ENCODE peak calls at places on chromosomes 6 and 20, in eight cellular contexts. B, L, A, U, I, O, J and F are unnamed samples.

GRCh38 chr20:20139403-20139802 is 87.1 kb downstream of the CFAP61 start:
- DNase-seq in B (no peak), L (no peak), A (no peak), U (no peak), I (no peak), O (no peak), J (no peak), F (no peak)

GRCh38 chr6:166750125-166750793 is 123.2 kb upstream of the RPS6KA2 start:
- DNase-seq in B (no peak), L (no peak), A (no peak), U (no peak), I (no peak), O (no peak), J (no peak), F (no peak)

GRCh38 chr6:71134929-71135642 is 153.5 kb upstream of the OGFRL1 start:
- DNase-seq in B (no peak), L (peak), A (no peak), U (no peak), I (no peak), O (no peak), J (no peak), F (no peak)

GRCh38 chr20:47191074-47191673 is 165.3 kb downstream of the ZMYND8 start:
- DNase-seq in B (no peak), L (no peak), A (no peak), U (no peak), I (no peak), O (no peak), J (no peak), F (no peak)

GRCh38 chr20:20373046-20373706 is 5.3 kb downstream of the INSM1 start:
- DNase-seq in B (no peak), L (no peak), A (no peak), U (no peak), I (no peak), O (no peak), J (no peak), F (no peak)

GRCh38 chr6:33288942-33289783 is at the start of the genes PFDN6 and WDR46:
- DNase-seq in B (peak), L (peak), A (peak), U (peak), I (peak), O (peak), J (peak), F (peak)

GRCh38 chr6:36928547-36928918 is 26.0 kb upstream of the PI16 start:
- DNase-seq in B (no peak), L (no peak), A (no peak), U (peak), I (no peak), O (peak), J (no peak), F (no peak)

GRCh38 chr20:385448-385847 is 4.9 kb downstream of the TRIB3 start:
- DNase-seq in B (no peak), L (no peak), A (no peak), U (no peak), I (no peak), O (no peak), J (no peak), F (no peak)

GRCh38 chr20:41169791-41170351 is 32.5 kb downstream of the PLCG1 start:
- DNase-seq in B (no peak), L (no peak), A (no peak), U (peak), I (no peak), O (peak), J (peak), F (no peak)

GRCh38 chr6:108518714-108519576 is 41.8 kb upstream of the FOXO3 start:
- DNase-seq in B (peak), L (peak), A (no peak), U (no peak), I (no peak), O (no peak), J (no peak), F (no peak)

GRCh38 chr6:13554929-13555333 is 19.5 kb upstream of the SIRT5 start:
- DNase-seq in B (no peak), L (no peak), A (no peak), U (peak), I (peak), O (no peak), J (no peak), F (no peak)

GRCh38 chr6:55046869-55047422 is 127.4 kb upstream of the HCRTR2 start:
- DNase-seq in B (no peak), L (no peak), A (no peak), U (no peak), I (no peak), O (no peak), J (no peak), F (no peak)

GRCh38 chr6:159066479-159066878 is 21.7 kb upstream of the TAGAP start:
- DNase-seq in B (no peak), L (no peak), A (no peak), U (no peak), I (peak), O (no peak), J (no peak), F (no peak)

GRCh38 chr6:87396595-87397392 is 11.0 kb upstream of the CFAP206 start:
- DNase-seq in B (no peak), L (no peak), A (no peak), U (no peak), I (no peak), O (no peak), J (no peak), F (no peak)

GRCh38 chr6:168956884-168957730 is 296.5 kb downstream of the THBS2 start:
- DNase-seq in B (peak), L (peak), A (peak), U (peak), I (peak), O (peak), J (no peak), F (peak)

GRCh38 chr6:78910611-78911134 is 43.3 kb downstream of the IRAK1BP1 start:
- DNase-seq in B (no peak), L (no peak), A (no peak), U (peak), I (no peak), O (peak), J (no peak), F (no peak)

GRCh38 chr6:3297909-3298308 is 39.2 kb downstream of the PSMG4 start:
- DNase-seq in B (no peak), L (no peak), A (no peak), U (no peak), I (peak), O (no peak), J (peak), F (no peak)
- H3K4me3 ChIP-seq in B (no peak), L (no peak), A (no peak), U (no peak), I (no peak), O (no peak), J (no peak), F (no peak)

GRCh38 chr6:28980797-28981390 is 24.2 kb downstream of the ZNF311 start:
- DNase-seq in B (peak), L (peak), A (peak), U (peak), I (no peak), O (peak), J (no peak), F (no peak)
- TF ChIP-seq CTCF in B (peak), L (peak), A (peak), U (no peak), I (no peak), O (peak), J (peak), F (no peak)

DNA sequence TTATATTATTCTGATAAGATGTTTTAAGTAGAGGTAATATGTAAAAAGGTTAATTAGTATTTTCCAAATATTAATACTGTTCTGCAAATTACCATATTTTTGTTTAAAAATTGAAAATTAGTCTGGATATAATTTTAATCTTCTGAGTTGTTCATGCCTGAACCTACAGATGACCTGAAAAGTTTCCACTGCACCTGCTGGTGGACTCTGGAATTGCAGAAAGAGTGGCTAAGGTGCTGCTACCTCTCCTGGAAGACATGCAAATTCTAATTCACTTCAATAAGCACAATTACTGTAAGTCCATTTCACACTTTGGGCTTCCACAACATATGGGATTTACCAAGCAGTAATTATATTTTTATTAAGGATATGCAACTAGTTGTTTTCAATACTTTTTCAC is 77.7 kb upstream of the OLIG3 start:
- DNase-seq in B (peak), L (peak), A (peak), U (no peak), I (no peak), O (peak), J (no peak), F (peak)
- TF ChIP-seq EP300 in B (no peak), L (no peak), A (no peak), U (no peak), I (no peak), O (no peak), J (no peak), F (no peak)

GRCh38 chr6:142846883-142847287 is 98.1 kb downstream of the HIVEP2 start:
- DNase-seq in B (no peak), L (peak), A (no peak), U (no peak), I (no peak), O (no peak), J (no peak), F (no peak)

GRCh38 chr6:142845624-142846458 is 99.1 kb downstream of the HIVEP2 start:
- DNase-seq in B (no peak), L (peak), A (peak), U (peak), I (peak), O (peak), J (peak), F (peak)

GRCh38 chr6:142846459-142846831 is 98.5 kb downstream of the HIVEP2 start:
- DNase-seq in B (no peak), L (no peak), A (no peak), U (no peak), I (no peak), O (no peak), J (no peak), F (no peak)

GRCh38 chr6:142844065-142844755 is 100.8 kb downstream of the HIVEP2 start:
- DNase-seq in B (no peak), L (no peak), A (no peak), U (no peak), I (no peak), O (no peak), J (no peak), F (no peak)

GRCh38 chr6:142845143-142845571 is 99.8 kb downstream of the HIVEP2 start:
- DNase-seq in B (no peak), L (no peak), A (no peak), U (no peak), I (no peak), O (no peak), J (no peak), F (no peak)
- H3K4me3 ChIP-seq in B (peak), L (peak), A (no peak), U (no peak), I (peak), O (peak), J (peak), F (peak)

GRCh38 chr6:5998741-5999687 is 7.7 kb downstream of the NRN1 start:
- DNase-seq in B (no peak), L (no peak), A (no peak), U (no peak), I (peak), O (no peak), J (no peak), F (no peak)
- TF ChIP-seq CTCF in B (no peak), L (peak), A (no peak), U (no peak), I (peak), O (no peak), J (no peak), F (no peak)

GRCh38 chr6:119368917-119369316 is 19.4 kb upstream of the MAN1A1 start:
- DNase-seq in B (no peak), L (no peak), A (no peak), U (no peak), I (no peak), O (no peak), J (no peak), F (no peak)
- TF ChIP-seq EP300 in B (no peak), L (no peak), A (no peak), U (no peak), I (no peak), O (no peak), J (no peak), F (no peak)

GRCh38 chr6:26195924-26196845 is 109.0 kb downstream of the HFE start:
- DNase-seq in B (no peak), L (peak), A (no peak), U (peak), I (no peak), O (peak), J (no peak), F (no peak)
- H3K4me3 ChIP-seq in B (peak), L (peak), A (peak), U (peak), I (peak), O (peak), J (peak), F (peak)

DNA sequence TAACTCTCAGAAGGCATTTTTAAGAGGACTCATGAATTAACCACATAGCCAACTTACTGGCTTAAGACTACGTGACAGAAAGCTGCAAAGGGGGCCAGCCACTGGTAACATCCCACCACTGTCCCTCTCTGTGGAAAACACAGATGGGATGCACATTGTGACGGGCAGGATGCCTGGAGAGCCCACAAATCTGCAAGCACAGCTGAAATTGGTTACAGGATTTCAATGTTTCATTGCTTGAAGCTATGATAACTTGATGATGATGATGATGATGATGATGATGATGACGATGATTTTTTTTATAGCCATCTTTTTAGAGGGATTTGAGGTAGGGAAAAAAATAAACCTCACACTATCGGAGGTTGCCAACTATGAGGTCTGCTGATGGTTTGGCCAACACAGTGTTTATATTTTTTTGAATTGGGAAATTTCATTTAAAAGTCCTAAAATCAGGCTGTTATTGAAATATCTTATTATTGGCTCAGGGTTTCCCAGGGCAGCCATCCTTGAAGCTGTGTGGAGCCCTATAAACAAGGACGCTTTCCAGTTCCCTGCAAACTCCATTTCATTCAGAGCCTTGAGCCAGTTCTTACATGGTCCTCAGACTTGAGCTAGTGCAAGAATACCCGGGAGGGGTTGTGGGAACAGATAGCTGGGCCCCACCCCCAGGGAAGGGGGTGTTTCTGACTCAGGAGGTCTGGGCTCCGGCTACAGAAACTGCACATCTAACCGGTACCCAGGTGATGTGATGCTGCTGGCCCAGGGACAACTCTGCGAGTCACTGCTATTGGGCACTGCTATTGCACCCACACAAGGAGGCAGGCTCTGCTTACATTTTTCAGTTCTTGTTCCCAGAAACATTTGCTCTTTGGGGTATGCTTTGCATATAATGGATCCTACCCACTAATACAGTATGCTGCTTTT is 27.1 kb downstream of the BCAS1 start:
- DNase-seq in B (no peak), L (no peak), A (no peak), U (no peak), I (no peak), O (no peak), J (no peak), F (no peak)
- TF ChIP-seq CTCF in B (no peak), L (peak), A (no peak), U (no peak), I (no peak), O (no peak), J (no peak), F (no peak)

DNA sequence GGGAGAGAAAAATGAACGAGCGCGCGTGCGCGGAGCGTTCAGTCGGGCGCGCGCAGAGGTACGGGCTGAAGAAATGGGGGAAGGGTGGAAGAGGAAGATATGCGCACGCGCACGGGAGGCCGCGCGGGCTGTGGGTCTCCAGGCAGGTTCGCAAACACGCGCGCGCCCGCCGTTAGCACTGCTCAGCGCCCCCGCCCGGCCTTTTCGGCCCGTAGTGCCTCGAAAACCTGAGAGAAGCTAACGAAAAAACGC is 393 bp downstream of the BCLAF1 start:
- DNase-seq in B (peak), L (peak), A (peak), U (peak), I (peak), O (peak), J (peak), F (peak)
- TF ChIP-seq EP300 in B (no peak), L (no peak), A (no peak), U (no peak), I (no peak), O (no peak), J (no peak), F (no peak)